ENCODE peak calls at places on chromosome 1, in six cellular contexts. O, I, M, L, R and G are unnamed samples.

GRCh38 chr1:39406533-39407478 is 84.6 kb upstream of the BMP8A start:
- DNase-seq in O (peak; percentile 51), I (peak; percentile 55), M (no peak), L (no peak), R (no peak), G (no peak)

GRCh38 chr1:39902121-39902807 is 547 bp upstream of the MYCL start:
- DNase-seq in O (no peak), I (peak; percentile 41), M (peak; percentile 81), L (peak; percentile 46), R (no peak), G (no peak)

GRCh38 chr1:214808845-214809460 is 206.0 kb downstream of the CENPF start:
- DNase-seq in O (peak; percentile 51), I (peak; percentile 48), M (no peak), L (no peak), R (no peak), G (no peak)

GRCh38 chr1:111570781-111571181 is 48.8 kb upstream of the RAP1A start:
- DNase-seq in O (no peak), I (no peak), M (no peak), L (peak; percentile 9), R (no peak), G (no peak)

GRCh38 chr1:110639724-110640386 is 33.7 kb upstream of the KCNA2 start:
- DNase-seq in O (no peak), I (no peak), M (no peak), L (no peak), R (no peak), G (no peak)

GRCh38 chr1:207578796-207579435 is 66.0 kb upstream of the CR1L start:
- DNase-seq in O (no peak), I (no peak), M (no peak), L (no peak), R (no peak), G (no peak)

GRCh38 chr1:111769517-111770146 is 13.9 kb downstream of the DDX20 start:
- DNase-seq in O (peak; percentile 50), I (peak; percentile 84), M (no peak), L (peak; percentile 31), R (no peak), G (peak; percentile 41)

GRCh38 chr1:201212461-201213055 is 21.9 kb downstream of the IGFN1 start:
- DNase-seq in O (no peak), I (no peak), M (no peak), L (no peak), R (no peak), G (no peak)

GRCh38 chr1:183758913-183759312 is 46.0 kb upstream of the RGL1 start:
- DNase-seq in O (no peak), I (no peak), M (no peak), L (no peak), R (no peak), G (no peak)
- H3K27ac ChIP-seq in O (no peak overlapping the region), I (no peak overlapping the region), M (no peak overlapping the region), L (no peak overlapping the region), R (no peak overlapping the region), G (no peak overlapping the region)

GRCh38 chr1:178941261-178941689 is 70.4 kb upstream of the ANGPTL1 start:
- DNase-seq in O (no peak), I (no peak), M (no peak), L (no peak), R (peak; percentile 53), G (no peak)

GRCh38 chr1:178940022-178940765 is 69.3 kb upstream of the ANGPTL1 start:
- DNase-seq in O (no peak), I (no peak), M (no peak), L (no peak), R (peak; percentile 53), G (peak; percentile 46)

GRCh38 chr1:178939328-178939727 is 68.5 kb upstream of the ANGPTL1 start:
- DNase-seq in O (no peak), I (no peak), M (no peak), L (no peak), R (no peak), G (no peak)

GRCh38 chr1:178942285-178943218 is 71.7 kb upstream of the ANGPTL1 start:
- DNase-seq in O (peak; percentile 47), I (peak; percentile 63), M (no peak), L (no peak), R (peak; percentile 78), G (no peak)

DNA sequence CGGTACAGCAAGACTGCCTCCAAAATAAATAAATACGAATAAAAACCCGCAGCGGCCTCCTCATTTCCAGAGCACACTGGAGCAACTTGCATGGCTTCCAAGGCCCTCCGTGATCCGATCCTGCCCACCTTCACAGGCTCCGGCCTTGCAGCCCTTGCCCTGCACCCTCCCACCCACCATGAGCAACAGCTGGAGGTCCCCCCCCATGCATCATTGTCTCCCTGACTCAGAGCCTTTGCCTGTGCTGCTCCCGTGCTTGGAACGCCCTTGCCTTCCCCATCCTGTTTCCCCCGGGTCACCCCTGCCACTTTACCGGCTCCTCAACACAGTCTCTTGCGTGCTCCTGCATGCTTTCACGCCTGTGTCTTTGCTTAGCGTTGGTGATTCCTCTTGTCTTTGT is 71.0 kb upstream of the ANGPTL1 start:
- DNase-seq in O (peak; percentile 10), I (no peak), M (no peak), L (no peak), R (peak; percentile 59), G (no peak)
- H3K27ac ChIP-seq in O (no peak overlapping the region), I (no peak overlapping the region), M (no peak overlapping the region), L (no peak overlapping the region), R (no peak overlapping the region), G (no peak overlapping the region)

DNA sequence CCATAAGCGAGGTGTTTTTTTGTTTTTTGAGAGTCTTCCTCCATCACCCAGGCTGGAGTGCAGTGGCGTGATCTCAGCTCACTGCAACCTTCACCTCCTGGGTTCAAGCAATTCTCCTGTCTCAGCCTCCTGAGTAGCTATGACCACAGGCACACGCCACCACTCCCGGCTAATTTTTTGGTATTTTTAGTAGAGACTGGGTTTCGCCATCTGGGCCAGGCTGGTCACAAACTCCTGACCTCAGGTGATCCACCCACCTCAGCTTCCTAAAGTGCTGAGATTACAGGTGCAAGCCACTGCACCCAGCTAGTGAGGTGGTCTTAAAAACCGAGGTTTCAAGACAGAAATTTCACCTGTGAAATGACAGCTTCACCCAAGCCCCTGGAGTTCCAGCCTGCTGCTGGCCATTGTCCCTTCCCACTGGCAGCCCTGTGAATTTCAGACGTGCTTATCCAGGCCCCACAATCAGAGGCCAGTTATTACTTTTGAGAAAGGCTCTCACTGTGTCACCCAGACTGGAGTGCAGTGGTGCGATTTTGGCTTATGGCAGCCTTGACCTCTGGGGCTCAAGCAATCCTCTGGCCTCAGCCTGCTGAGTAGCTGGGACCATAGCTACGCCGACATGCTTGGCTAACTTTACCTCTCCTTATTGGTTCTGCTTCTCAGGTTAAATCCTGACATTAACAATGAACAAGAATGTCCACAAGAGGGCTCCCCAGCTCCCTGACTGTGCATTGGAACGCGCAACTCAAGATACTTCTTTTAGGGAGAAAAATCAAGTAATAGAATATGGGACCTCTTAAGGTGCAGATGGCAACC is 19.4 kb downstream of the ENO1 start:
- DNase-seq in O (peak; percentile 56), I (peak; percentile 80), M (no peak), L (peak; percentile 27), R (peak; percentile 68), G (no peak)
- H3K27ac ChIP-seq in O (no peak overlapping the region), I (peak overlapping the region; percentile 80), M (peak overlapping the region; percentile 19), L (no peak overlapping the region), R (peak overlapping the region; percentile 55), G (no peak overlapping the region)

DNA sequence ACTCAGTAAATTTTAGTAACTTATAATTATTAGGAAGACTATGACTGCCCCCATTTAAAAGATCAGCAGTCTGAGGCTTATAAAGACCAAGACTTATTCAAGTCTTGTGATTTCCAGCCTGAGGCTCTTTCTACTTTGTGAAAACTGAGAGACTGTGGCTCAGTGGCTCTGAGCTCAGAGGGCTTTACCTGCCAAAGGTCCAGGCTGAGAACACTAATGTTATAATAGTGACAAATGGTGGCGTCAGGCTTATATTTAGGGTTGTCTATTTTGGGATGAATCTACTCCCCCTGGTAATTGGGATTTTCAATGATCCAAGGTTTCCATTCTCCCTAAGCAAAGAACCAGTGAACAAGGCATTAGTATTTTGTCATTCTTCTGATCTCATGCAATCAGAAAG is 42.6 kb upstream of the EPS15 start:
- DNase-seq in O (no peak), I (no peak), M (no peak), L (no peak), R (no peak), G (no peak)
- H3K27ac ChIP-seq in O (no peak overlapping the region), I (no peak overlapping the region), M (no peak overlapping the region), L (no peak overlapping the region), R (no peak overlapping the region), G (no peak overlapping the region)

DNA sequence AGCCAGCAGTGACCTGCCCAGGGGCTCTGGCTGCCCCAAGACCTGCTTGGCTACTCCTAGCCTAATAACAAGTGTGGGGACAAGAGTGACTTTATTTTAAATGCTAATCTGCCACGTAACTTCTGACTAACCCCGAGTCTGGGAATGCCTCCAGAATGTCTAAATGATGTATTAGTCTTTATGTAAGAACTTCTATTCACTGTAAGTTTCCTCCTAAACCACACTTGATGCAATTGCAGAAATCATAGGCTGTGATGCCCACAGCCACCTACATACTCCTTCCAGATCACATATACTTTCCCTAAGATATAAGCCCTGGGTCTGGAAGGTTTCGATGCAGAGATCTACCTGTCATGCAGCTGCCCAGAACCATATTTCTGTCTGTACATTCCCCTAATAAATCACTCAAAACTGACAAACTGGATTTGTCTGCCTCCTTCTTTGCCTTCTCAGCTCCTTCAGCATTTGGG is 5.9 kb upstream of the VPS45 start:
- DNase-seq in O (peak; percentile 47), I (peak; percentile 82), M (no peak), L (no peak), R (no peak), G (peak; percentile 82)
- H3K27ac ChIP-seq in O (no peak overlapping the region), I (no peak overlapping the region), M (no peak overlapping the region), L (no peak overlapping the region), R (no peak overlapping the region), G (peak overlapping the region; percentile 91)

GRCh38 chr1:170306948-170307347 is 161.2 kb downstream of the NTMT2 start:
- DNase-seq in O (no peak), I (no peak), M (no peak), L (no peak), R (no peak), G (no peak)
- H3K27ac ChIP-seq in O (no peak overlapping the region), I (no peak overlapping the region), M (no peak overlapping the region), L (no peak overlapping the region), R (no peak overlapping the region), G (no peak overlapping the region)

DNA sequence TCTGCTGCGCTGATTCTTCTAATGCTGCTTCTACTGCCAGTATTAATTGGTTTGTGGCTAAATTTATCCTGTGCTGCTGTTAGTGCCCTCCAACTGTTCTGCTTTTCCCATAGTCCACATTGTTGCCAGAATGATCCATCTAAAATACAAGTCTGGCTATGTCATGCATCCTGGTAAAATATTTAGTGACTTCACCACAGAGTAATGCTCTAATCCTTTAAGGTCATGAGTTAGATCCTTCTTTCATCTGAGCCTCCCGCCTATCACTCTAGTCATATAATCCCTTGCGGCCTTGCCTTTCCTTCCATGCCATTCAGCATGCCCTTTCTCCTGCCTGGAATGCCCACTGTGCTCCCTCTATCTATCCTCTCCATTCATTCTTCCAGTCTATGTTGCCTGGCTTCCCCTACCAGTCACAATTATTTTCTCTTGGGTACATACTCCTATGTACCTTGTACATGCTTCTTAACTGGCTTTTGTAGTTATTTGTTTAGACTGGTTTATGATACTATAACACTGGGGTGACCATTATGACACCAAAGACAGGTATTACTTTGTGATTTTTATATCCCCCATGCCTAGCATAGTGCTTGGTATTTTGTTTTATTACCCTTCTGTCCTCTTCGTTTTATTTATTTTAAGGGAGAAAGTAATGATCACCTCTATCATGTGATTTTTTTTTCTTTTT is 144.0 kb downstream of the MAGI3 start:
- DNase-seq in O (peak; percentile 56), I (peak; percentile 63), M (no peak), L (no peak), R (no peak), G (peak; percentile 45)
- H3K27ac ChIP-seq in O (peak overlapping the region; percentile 30), I (peak overlapping the region; percentile 94), M (no peak overlapping the region), L (no peak overlapping the region), R (no peak overlapping the region), G (no peak overlapping the region)

GRCh38 chr1:171740356-171740863 is 1.5 kb downstream of the VAMP4 start:
- DNase-seq in O (no peak), I (peak; percentile 17), M (no peak), L (no peak), R (no peak), G (no peak)
- H3K27ac ChIP-seq in O (no peak overlapping the region), I (peak overlapping the region; percentile 30), M (no peak overlapping the region), L (no peak overlapping the region), R (no peak overlapping the region), G (no peak overlapping the region)